ENCODE peak calls at places on chromosomes 12 and 14, in five cellular contexts. O is stomach, I is IMR-90, U is body of pancreas, A is ovary. S is an unnamed sample.

GRCh38 chr14:45083622-45083978 is 316 bp upstream of the PRPF39 start:
- DNase-seq in O (no peak), I (no peak), U (no peak), A (no peak), S (no peak)

GRCh38 chr12:60230103-60230502 is 634.3 kb downstream of the SLC16A7 start:
- DNase-seq in O (no peak), I (peak), U (no peak), A (no peak), S (no peak)

GRCh38 chr12:117098361-117099217 is 627 bp downstream of the TESC start:
- DNase-seq in O (peak), I (no peak), U (peak), A (no peak), S (peak)

GRCh38 chr12:78036889-78037288 is 206.2 kb downstream of the NAV3 start:
- DNase-seq in O (no peak), I (no peak), U (no peak), A (no peak), S (no peak)

GRCh38 chr12:8018666-8019581 is 13.6 kb upstream of the FOXJ2 start:
- DNase-seq in O (no peak), I (no peak), U (peak), A (no peak), S (no peak)

GRCh38 chr12:17148706-17149105 is 542.7 kb upstream of the LMO3 start:
- DNase-seq in O (no peak), I (no peak), U (no peak), A (no peak), S (no peak)

GRCh38 chr12:55072093-55072492 is 52.3 kb downstream of the NEUROD4 start:
- DNase-seq in O (peak), I (no peak), U (peak), A (no peak), S (no peak)

GRCh38 chr12:25962932-25963525 is 4.5 kb downstream of the RASSF8 start:
- DNase-seq in O (no peak), I (no peak), U (no peak), A (peak), S (no peak)

GRCh38 chr14:54310151-54310851 is 86.5 kb upstream of the CDKN3 start:
- DNase-seq in O (no peak), I (no peak), U (no peak), A (no peak), S (no peak)

GRCh38 chr12:26798013-26798412 is 35.0 kb downstream of the ITPR2 start:
- DNase-seq in O (no peak), I (peak), U (no peak), A (no peak), S (no peak)

GRCh38 chr12:67786086-67786485 is 137.5 kb downstream of the DYRK2 start:
- DNase-seq in O (no peak), I (no peak), U (no peak), A (no peak), S (no peak)

GRCh38 chr12:32589165-32589891 is 89.8 kb upstream of the DNM1L start:
- DNase-seq in O (no peak), I (no peak), U (no peak), A (no peak), S (no peak)

GRCh38 chr14:98458702-98459101 is 813.3 kb downstream of the BCL11B start:
- DNase-seq in O (no peak), I (no peak), U (no peak), A (no peak), S (no peak)

GRCh38 chr12:107873223-107873622 is 98.7 kb downstream of the ASCL4 start:
- DNase-seq in O (no peak), I (no peak), U (no peak), A (no peak), S (no peak)

GRCh38 chr12:67593041-67593870 is 55.3 kb upstream of the DYRK2 start:
- DNase-seq in O (peak), I (peak), U (peak), A (no peak), S (no peak)

GRCh38 chr12:103955811-103956514 is 9.7 kb upstream of the TDG start:
- DNase-seq in O (no peak), I (peak), U (no peak), A (no peak), S (no peak)

GRCh38 chr14:23056956-23057756 is at the start of gene CDH24:
- DNase-seq in O (peak), I (peak), U (peak), A (peak), S (peak)

GRCh38 chr14:25988536-25988935 is 609.3 kb downstream of the NOVA1 start:
- DNase-seq in O (no peak), I (no peak), U (no peak), A (no peak), S (no peak)

GRCh38 chr12:130879781-130880389 is 8.0 kb downstream of the RAN start:
- DNase-seq in O (no peak), I (no peak), U (no peak), A (no peak), S (no peak)

GRCh38 chr12:56839489-56840442 is 76.6 kb downstream of the HSD17B6 start:
- DNase-seq in O (peak), I (peak), U (peak), A (peak), S (peak)

GRCh38 chr14:67335781-67336180 is 23.8 kb downstream of the ATP6V1D start:
- DNase-seq in O (no peak), I (peak), U (no peak), A (no peak), S (no peak)

GRCh38 chr12:100721193-100721592 is 73.4 kb upstream of the ANO4 start:
- DNase-seq in O (no peak), I (no peak), U (no peak), A (no peak), S (no peak)

GRCh38 chr14:102930138-102930752 is 7.8 kb downstream of the AMN start:
- DNase-seq in O (no peak), I (no peak), U (peak), A (no peak), S (no peak)

GRCh38 chr14:102182190-102182589 is 42.5 kb downstream of the WDR20 start:
- DNase-seq in O (no peak), I (peak), U (no peak), A (no peak), S (no peak)

GRCh38 chr12:69906411-69907216 is 81.6 kb downstream of the MYRFL start:
- DNase-seq in O (no peak), I (no peak), U (no peak), A (no peak), S (no peak)

GRCh38 chr12:62006076-62006732 is 254.0 kb upstream of the USP15 start:
- DNase-seq in O (no peak), I (peak), U (peak), A (no peak), S (peak)

GRCh38 chr12:89707623-89707991 is 1.0 kb downstream of the ATP2B1 start:
- DNase-seq in O (no peak), I (no peak), U (peak), A (no peak), S (no peak)

GRCh38 chr14:54796961-54797360 is 105.7 kb downstream of the GCH1 start:
- DNase-seq in O (no peak), I (peak), U (no peak), A (no peak), S (no peak)

GRCh38 chr12:124542021-124542941 is 25.1 kb downstream of the NCOR2 start:
- DNase-seq in O (no peak), I (no peak), U (no peak), A (no peak), S (no peak)

GRCh38 chr12:114774181-114774580 is 90.2 kb upstream of the TBX3 start:
- DNase-seq in O (no peak), I (peak), U (no peak), A (no peak), S (no peak)

GRCh38 chr12:43306066-43306465 is 245.9 kb downstream of the ADAMTS20 start:
- DNase-seq in O (no peak), I (peak), U (peak), A (no peak), S (no peak)

GRCh38 chr14:69819607-69820006 is 22.6 kb upstream of the SLC10A1 start:
- DNase-seq in O (no peak), I (no peak), U (no peak), A (no peak), S (no peak)

GRCh38 chr12:45831590-45831989 is 102.1 kb downstream of the ARID2 start:
- DNase-seq in O (no peak), I (no peak), U (no peak), A (no peak), S (no peak)

GRCh38 chr12:849192-849527 is 96.8 kb downstream of the WNK1 start:
- DNase-seq in O (no peak), I (no peak), U (no peak), A (no peak), S (no peak)

GRCh38 chr12:67794151-67794550 is 145.6 kb downstream of the DYRK2 start:
- DNase-seq in O (no peak), I (peak), U (no peak), A (no peak), S (no peak)

GRCh38 chr14:105908481-105908911 is 382.1 kb downstream of the TMEM121 start:
- DNase-seq in O (no peak), I (no peak), U (no peak), A (no peak), S (no peak)

DNA sequence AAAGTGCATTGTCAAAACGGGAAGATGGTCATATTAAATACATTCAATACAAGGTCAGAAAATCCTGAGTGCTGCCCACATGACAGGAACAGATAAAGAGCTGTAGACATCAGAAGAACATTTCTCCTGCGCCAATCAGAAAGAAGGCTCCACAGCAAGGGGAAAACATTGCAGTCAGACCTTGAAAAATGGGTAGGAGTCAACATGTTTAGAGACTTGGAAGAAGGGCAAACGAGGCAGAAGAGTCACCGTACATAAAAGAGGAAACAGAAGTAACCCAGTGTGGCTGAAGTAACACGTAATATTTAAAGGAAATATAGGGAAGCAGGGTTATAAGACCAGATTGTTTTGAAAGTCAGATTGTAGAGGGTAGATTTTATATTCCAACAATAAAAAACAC is 11.9 kb downstream of the SPPL3 start:
- DNase-seq in O (no peak), I (no peak), U (no peak), A (no peak), S (no peak)
- TF ChIP-seq POLR2A in O (no peak), I (no peak), U (no peak), A (no peak), S (no peak)

DNA sequence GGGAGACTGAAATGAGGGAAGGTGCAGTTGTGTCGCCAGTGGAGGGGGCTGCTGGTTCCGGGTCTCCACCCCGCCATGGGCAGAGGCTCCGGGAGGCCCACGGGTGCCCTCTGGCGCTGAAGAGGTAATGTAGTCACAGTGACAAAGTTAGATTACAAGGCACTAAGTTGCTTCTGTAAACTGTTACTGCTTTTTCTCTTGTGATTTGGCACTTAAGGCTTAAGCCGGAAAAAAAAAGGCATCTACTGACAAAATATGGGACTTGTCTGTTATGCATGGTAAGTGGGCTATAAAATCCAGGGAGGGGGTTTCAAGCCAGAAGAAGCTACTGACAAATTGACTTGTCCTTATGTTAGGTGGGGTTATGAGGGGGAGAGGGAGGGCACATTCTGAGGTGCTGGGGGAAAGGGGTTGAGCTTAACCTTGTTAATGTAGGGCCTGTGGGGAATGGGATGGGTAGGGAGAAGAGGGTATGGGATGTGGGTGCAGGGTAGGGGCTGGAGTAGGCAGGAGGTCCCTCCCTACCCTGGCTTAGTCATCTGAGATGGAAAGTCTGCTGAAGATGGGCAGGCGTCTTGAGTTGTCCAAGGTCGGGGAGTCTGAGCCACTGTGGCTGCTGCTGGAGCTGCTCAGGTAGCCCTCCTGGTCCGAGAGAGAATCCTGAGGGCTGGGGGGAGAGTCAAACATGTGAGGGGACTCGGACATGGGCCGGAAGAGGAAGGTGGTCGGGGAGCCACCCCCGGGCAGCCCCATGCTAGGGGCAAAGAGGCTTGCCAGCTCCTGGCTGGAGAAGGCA is 3.7 kb downstream of the ZFP36L1 start:
- DNase-seq in O (peak), I (peak), U (peak), A (peak), S (no peak)
- TF ChIP-seq POLR2A in O (peak), I (no peak), U (no peak), A (no peak), S (peak)

DNA sequence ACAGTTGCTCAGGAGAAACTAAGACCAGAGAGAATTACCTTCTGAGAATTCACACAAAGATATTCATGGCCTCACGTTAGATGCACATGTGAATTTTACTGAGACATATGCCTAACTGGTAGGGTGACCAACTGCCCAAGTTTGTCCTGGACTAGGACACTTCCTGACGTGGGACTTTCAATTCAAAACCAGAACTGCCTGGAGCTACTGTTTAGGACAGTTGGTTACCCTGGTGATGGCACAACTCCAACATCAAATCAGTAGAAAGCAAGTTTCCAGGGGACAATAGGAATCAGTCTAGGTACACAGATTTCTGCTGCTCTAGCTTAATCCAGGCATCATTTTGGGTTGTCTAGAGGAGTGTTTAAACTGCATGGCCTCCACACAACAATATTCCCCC is 178.7 kb downstream of the GXYLT1 start:
- DNase-seq in O (no peak), I (no peak), U (no peak), A (no peak), S (no peak)
- TF ChIP-seq POLR2A in O (no peak), I (no peak), U (no peak), A (no peak), S (no peak)

DNA sequence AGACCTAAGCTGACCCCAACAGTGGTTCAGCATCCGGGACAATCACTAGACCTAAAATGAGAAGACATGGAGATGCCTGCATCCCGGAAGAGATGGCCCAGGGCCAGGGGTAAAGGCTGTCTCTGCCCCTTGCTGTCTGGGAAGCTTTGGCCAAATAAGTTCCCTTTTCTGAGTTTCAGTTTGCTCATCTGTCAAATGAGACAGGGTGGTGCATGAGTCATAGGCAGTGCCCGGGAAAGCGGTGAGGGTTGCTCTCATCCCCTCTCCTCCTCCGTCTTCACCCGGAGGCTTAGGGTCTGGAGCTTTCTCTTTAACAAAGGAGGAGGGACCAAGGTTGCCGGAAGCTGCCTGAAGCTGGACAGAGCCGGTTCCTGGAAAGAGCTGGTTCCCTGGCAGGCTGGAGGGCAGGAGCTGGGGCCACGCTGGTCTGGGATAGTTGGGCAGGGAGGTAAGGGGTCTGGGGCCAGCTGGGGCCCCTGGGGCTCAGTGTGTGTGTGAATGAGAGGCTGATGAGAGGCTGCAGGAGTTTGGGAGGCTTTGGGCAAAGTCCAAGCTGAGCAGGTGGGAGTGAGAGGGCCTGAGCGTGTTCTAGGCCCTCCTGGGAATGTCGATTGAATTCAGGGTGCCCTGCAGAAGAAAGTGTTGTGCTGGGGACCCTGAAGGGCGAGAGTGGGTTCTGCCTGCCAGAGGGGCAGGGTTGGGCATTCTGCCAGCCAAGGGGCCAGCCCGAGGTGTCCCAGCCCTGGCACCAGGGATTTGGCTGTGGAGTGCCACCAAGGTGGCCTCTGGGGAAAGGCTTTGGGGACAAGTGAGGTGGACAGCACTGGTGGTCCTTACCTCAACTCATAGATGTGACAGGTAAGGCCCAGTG is at the start of gene SDSL:
- DNase-seq in O (peak), I (peak), U (peak), A (peak), S (peak)
- TF ChIP-seq POLR2A in O (no peak), I (no peak), U (peak), A (no peak), S (peak)

DNA sequence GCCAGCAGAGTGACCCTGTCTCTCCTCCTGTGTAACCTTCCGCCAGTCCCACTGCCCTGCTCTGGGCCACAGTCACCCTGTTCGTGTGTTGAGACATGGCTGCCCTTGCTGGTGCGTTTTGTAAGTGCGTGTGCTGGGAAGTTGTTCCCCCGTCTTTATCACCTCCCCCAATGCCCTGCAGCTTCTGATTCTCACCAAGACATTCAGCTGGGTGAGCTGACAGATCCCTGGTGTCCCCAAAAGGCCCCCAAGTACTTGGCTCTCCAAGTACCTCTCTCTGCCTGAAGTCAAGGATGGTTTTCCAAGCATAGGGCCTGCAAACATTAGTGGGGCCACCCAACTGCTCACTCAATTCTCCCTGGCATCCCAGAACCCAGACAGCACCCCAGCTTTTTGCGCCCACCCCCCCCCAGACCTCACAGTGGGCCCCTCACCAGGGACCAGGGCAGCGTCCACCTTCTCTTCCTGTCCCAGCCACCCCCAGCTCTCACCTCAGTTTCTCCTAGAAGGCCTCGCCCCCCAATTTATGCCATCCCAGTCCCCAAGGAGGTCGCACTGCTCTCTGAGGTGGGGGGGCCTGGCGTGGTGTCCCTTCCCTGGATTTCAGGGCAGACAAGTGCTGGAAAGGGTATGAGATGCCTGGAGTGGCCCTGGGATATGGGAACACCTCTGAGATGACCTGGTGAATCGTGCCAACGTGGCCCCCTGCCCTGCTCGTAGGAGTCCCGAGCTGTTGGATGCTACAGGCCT is 51.8 kb upstream of the EML1 start:
- DNase-seq in O (no peak), I (no peak), U (no peak), A (no peak), S (no peak)
- TF ChIP-seq POLR2A in O (no peak), I (no peak), U (no peak), A (no peak), S (no peak)

GRCh38 chr14:61950340-61950739 is 188.1 kb downstream of the SNAPC1 start:
- DNase-seq in O (no peak), I (no peak), U (peak), A (no peak), S (no peak)
- TF ChIP-seq POLR2A in O (no peak), I (no peak), U (no peak), A (no peak), S (no peak)

GRCh38 chr12:110689002-110689600 is at the start of gene HVCN1:
- DNase-seq in O (peak), I (no peak), U (peak), A (peak), S (peak)
- TF ChIP-seq POLR2A in O (no peak), I (no peak), U (no peak), A (no peak), S (no peak)

GRCh38 chr12:6200266-6201198 is at the start of gene CD9:
- DNase-seq in O (peak), I (no peak), U (peak), A (peak), S (no peak)
- TF ChIP-seq POLR2A in O (peak), I (no peak), U (peak), A (no peak), S (no peak)

DNA sequence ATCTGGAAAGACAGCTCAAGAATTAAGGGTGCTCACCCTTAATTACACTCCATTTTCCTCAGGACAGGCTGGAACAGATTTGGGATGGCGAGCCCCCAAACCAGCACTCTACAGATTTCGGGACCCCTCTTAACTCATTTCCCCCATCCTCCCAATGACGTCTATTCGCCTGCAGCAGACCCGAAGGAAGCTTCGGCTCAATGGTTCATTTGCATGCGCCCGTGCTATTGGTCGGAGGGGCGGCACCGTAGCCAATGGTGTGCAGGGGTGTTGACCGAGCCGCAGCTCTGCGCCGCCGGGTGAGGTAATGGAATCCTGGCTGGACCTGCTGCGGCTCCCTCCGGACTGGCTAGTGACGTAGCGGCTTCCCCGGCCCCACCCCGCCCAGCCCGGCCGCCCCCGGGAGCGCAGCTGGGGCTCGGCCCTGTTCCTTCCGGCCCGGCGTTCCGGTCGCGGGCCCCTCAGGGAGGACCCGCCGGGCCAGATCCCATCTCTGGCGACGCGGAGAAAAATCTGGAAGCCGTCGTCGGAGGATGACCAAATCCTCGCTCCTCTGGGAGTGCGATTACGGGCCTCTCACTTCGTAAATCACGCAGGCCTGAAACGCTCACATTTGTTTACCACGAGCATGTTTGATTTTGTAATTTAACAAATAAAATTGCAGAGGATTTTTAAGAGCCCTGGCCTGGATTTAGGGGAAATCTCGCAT is 18.3 kb upstream of the NR4A1 start:
- DNase-seq in O (peak), I (peak), U (peak), A (peak), S (peak)
- TF ChIP-seq POLR2A in O (no peak), I (peak), U (peak), A (peak), S (no peak)

S was measured in GM12891.